ENCODE peak calls at places on chromosome 2, in seven cellular contexts. H, I, F, D, A, T and C are unnamed samples. For H3K4me1, the result is how much of the 10 kb centered on the place peaks cover.

GRCh38 chr2:172293952-172294351 is 133.4 kb upstream of the ITGA6 start:
- DNase-seq in H (no peak), I (no peak), F (peak), D (peak), A (no peak), T (peak), C (peak)

GRCh38 chr2:88765154-88765948 is 73.9 kb downstream of the RPIA start:
- DNase-seq in H (no peak), I (no peak), F (peak), D (no peak), A (peak), T (no peak), C (no peak)

GRCh38 chr2:172377408-172377807 is 50.0 kb upstream of the ITGA6 start:
- DNase-seq in H (no peak), I (no peak), F (no peak), D (no peak), A (no peak), T (no peak), C (no peak)

GRCh38 chr2:3282056-3282998 is 95.3 kb downstream of the EIPR1 start:
- DNase-seq in H (no peak), I (peak), F (peak), D (peak), A (peak), T (no peak), C (no peak)

GRCh38 chr2:136214284-136214683 is 96.3 kb upstream of the CXCR4 start:
- DNase-seq in H (no peak), I (no peak), F (no peak), D (no peak), A (no peak), T (no peak), C (no peak)

GRCh38 chr2:99940963-99941362 is 201.4 kb downstream of the AFF3 start:
- DNase-seq in H (no peak), I (no peak), F (peak), D (no peak), A (peak), T (peak), C (no peak)

GRCh38 chr2:95046371-95047112 is 21.0 kb downstream of the MAL start:
- DNase-seq in H (no peak), I (no peak), F (no peak), D (no peak), A (no peak), T (no peak), C (no peak)

GRCh38 chr2:97673187-97673914 is 3.8 kb downstream of the C2orf92 start:
- DNase-seq in H (no peak), I (no peak), F (peak), D (no peak), A (no peak), T (no peak), C (no peak)

GRCh38 chr2:109623297-109623696 is 9.1 kb downstream of the SOWAHC start:
- DNase-seq in H (no peak), I (no peak), F (no peak), D (no peak), A (no peak), T (no peak), C (no peak)
- H3K4me1 ChIP-seq in H (under half), I (under half), F (under half), D (under half), A (under half), T (under half), C (under half)

GRCh38 chr2:70094978-70095832 is 7.9 kb downstream of the PCBP1 start:
- DNase-seq in H (no peak), I (no peak), F (peak), D (peak), A (no peak), T (no peak), C (peak)
- TF ChIP-seq POLR2A in H (no peak), I (no peak), F (no peak), D (peak), A (peak), T (peak), C (peak)

GRCh38 chr2:239371726-239372686 is 28.8 kb downstream of the HDAC4 start:
- DNase-seq in H (no peak), I (peak), F (no peak), D (no peak), A (no peak), T (peak), C (no peak)
- H3K4me1 ChIP-seq in H (under half), I (under half), F (under half), D (under half), A (under half), T (under half), C (under half)

GRCh38 chr2:8684885-8685696 is 3.2 kb downstream of the ID2 start:
- DNase-seq in H (peak), I (peak), F (peak), D (peak), A (peak), T (peak), C (peak)
- TF ChIP-seq POLR2A in H (peak), I (no peak), F (peak), D (no peak), A (no peak), T (peak), C (no peak)

GRCh38 chr2:38409904-38410167 is 32.8 kb upstream of the ATL2 start:
- DNase-seq in H (no peak), I (no peak), F (no peak), D (no peak), A (no peak), T (no peak), C (no peak)
- H3K4me1 ChIP-seq in H (under half), I (under half), F (under half), D (under half), A (under half), T (under half), C (under half)

GRCh38 chr2:20250436-20250835 is 25.5 kb upstream of the SDC1 start:
- DNase-seq in H (no peak), I (no peak), F (no peak), D (no peak), A (no peak), T (no peak), C (no peak)
- TF ChIP-seq POLR2A in H (no peak), I (no peak), F (no peak), D (no peak), A (no peak), T (no peak), C (no peak)

DNA sequence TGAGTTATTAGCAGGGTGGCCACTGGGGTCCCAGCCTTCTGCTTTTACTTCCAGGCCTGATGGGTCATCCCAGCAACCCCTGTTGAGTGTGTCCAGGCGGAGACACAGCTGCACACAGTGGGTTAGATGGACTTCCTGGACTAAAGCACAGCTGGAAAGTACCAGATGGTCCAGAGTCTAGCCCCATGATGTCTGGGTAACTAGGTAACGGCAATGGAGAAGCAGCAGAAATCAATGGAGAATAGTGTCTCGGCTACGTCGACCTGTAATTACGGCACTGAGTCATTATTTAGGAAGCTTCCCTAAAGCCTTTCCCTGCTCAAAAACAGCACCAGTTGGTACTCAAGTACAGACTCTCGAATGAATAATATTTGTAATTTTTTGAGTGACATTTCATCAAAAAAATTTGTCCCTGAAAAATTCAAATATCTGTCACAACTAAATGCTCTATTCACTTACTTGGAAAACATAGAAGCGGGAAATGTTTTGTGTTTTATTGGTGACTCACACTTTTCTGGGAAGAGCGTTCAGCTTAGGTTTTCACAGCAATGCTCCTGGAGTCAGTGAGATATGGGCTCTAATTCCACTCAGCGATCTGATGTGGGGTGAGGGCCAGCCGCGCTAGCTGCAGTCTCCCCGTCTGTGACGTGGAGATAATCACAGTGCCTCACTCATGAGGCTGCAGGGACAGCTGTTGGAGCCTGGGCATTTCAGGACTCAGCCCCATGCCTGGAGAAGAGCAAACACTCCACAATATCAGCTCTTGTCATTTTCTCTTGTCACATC is 16.2 kb upstream of the ARL4C start:
- DNase-seq in H (no peak), I (no peak), F (peak), D (no peak), A (no peak), T (no peak), C (no peak)
- H3K4me1 ChIP-seq in H (under half), I (under half), F (under half), D (under half), A (under half), T (under half), C (under half)